ENCODE peak calls at places on chromosomes 3 and 15, in four cellular contexts. One of them, this sample, is unnamed.

GRCh38 chr3:65030847-65031463 is 343.2 kb upstream of the ADAMTS9 start:
- DNase-seq in right lobe of liver: no peak
- DNase-seq in CD8-positive, alpha-beta memory T cell: no peak
- DNase-seq in RWPE2: no peak
- DNase-seq in this sample: peak; percentile 52

GRCh38 chr15:29270976-29271375 is 1.4 kb upstream of the NSMCE3 start:
- DNase-seq in right lobe of liver: no peak
- DNase-seq in CD8-positive, alpha-beta memory T cell: no peak
- DNase-seq in RWPE2: no peak
- DNase-seq in this sample: no peak

GRCh38 chr15:74613953-74614743 is 1.5 kb upstream of the CLK3 start:
- DNase-seq in right lobe of liver: no peak
- DNase-seq in CD8-positive, alpha-beta memory T cell: no peak
- DNase-seq in RWPE2: no peak
- DNase-seq in this sample: no peak

GRCh38 chr3:157844770-157845522 is 261.3 kb downstream of the SHOX2 start:
- DNase-seq in right lobe of liver: no peak
- DNase-seq in CD8-positive, alpha-beta memory T cell: no peak
- DNase-seq in RWPE2: no peak
- DNase-seq in this sample: no peak

GRCh38 chr3:177772908-177773557 is 575.8 kb upstream of the TBL1XR1 start:
- DNase-seq in right lobe of liver: no peak
- DNase-seq in CD8-positive, alpha-beta memory T cell: no peak
- DNase-seq in RWPE2: no peak
- DNase-seq in this sample: no peak

GRCh38 chr15:50219820-50220219 is 37.8 kb downstream of the SLC27A2 start:
- DNase-seq in right lobe of liver: no peak
- DNase-seq in CD8-positive, alpha-beta memory T cell: no peak
- DNase-seq in RWPE2: no peak
- DNase-seq in this sample: no peak

GRCh38 chr3:101926594-101927105 is 77.3 kb downstream of the NFKBIZ start:
- DNase-seq in right lobe of liver: no peak
- DNase-seq in CD8-positive, alpha-beta memory T cell: no peak
- DNase-seq in RWPE2: no peak
- DNase-seq in this sample: no peak

GRCh38 chr3:25679166-25679565 is 14.5 kb upstream of the TOP2B start:
- DNase-seq in right lobe of liver: no peak
- DNase-seq in CD8-positive, alpha-beta memory T cell: no peak
- DNase-seq in RWPE2: no peak
- DNase-seq in this sample: peak; percentile 20

GRCh38 chr3:149512073-149512782 is 37.7 kb downstream of the TM4SF4 start:
- DNase-seq in right lobe of liver: peak; percentile 62
- DNase-seq in CD8-positive, alpha-beta memory T cell: no peak
- DNase-seq in RWPE2: no peak
- DNase-seq in this sample: peak; percentile 66

GRCh38 chr3:13347390-13347966 is 72.6 kb downstream of the NUP210 start:
- DNase-seq in right lobe of liver: no peak
- DNase-seq in CD8-positive, alpha-beta memory T cell: no peak
- DNase-seq in RWPE2: no peak
- DNase-seq in this sample: peak; percentile 56

GRCh38 chr15:70400766-70401541 is 303.2 kb upstream of the TLE3 start:
- DNase-seq in right lobe of liver: no peak
- DNase-seq in CD8-positive, alpha-beta memory T cell: no peak
- DNase-seq in RWPE2: no peak
- DNase-seq in this sample: no peak

GRCh38 chr15:45790325-45790943 is 155.6 kb downstream of the SQOR start:
- DNase-seq in right lobe of liver: no peak
- DNase-seq in CD8-positive, alpha-beta memory T cell: no peak
- DNase-seq in RWPE2: no peak
- DNase-seq in this sample: peak; percentile 30

GRCh38 chr3:156522673-156523072 is 32.2 kb downstream of the SSR3 start:
- DNase-seq in right lobe of liver: no peak
- DNase-seq in CD8-positive, alpha-beta memory T cell: no peak
- DNase-seq in RWPE2: no peak
- DNase-seq in this sample: peak; percentile 33

GRCh38 chr15:65326109-65326508 is 21.6 kb downstream of the RNU5B-1 start:
- DNase-seq in right lobe of liver: peak; percentile 44
- DNase-seq in CD8-positive, alpha-beta memory T cell: no peak
- DNase-seq in RWPE2: no peak
- DNase-seq in this sample: peak; percentile 32

GRCh38 chr3:120429921-120430361 is 20.9 kb downstream of the FSTL1 start:
- DNase-seq in right lobe of liver: no peak
- DNase-seq in CD8-positive, alpha-beta memory T cell: no peak
- DNase-seq in RWPE2: no peak
- DNase-seq in this sample: no peak

GRCh38 chr3:23671901-23672589 is 133.7 kb upstream of the UBE2E1 start:
- DNase-seq in right lobe of liver: peak; percentile 35
- DNase-seq in CD8-positive, alpha-beta memory T cell: no peak
- DNase-seq in RWPE2: no peak
- DNase-seq in this sample: no peak

GRCh38 chr3:114554716-114555115 is 260.9 kb downstream of the TIGIT start:
- DNase-seq in right lobe of liver: no peak
- DNase-seq in CD8-positive, alpha-beta memory T cell: no peak
- DNase-seq in RWPE2: no peak
- DNase-seq in this sample: no peak

GRCh38 chr3:52345521-52346110 is 29.5 kb downstream of the DNAH1 start:
- DNase-seq in right lobe of liver: no peak
- DNase-seq in CD8-positive, alpha-beta memory T cell: no peak
- DNase-seq in RWPE2: no peak
- DNase-seq in this sample: no peak

GRCh38 chr3:29805757-29806156 is 524.9 kb downstream of the RBMS3 start:
- DNase-seq in right lobe of liver: no peak
- DNase-seq in CD8-positive, alpha-beta memory T cell: no peak
- DNase-seq in RWPE2: no peak
- DNase-seq in this sample: no peak

GRCh38 chr15:25670025-25670554 is 193.0 kb downstream of the ATP10A start:
- DNase-seq in right lobe of liver: no peak
- DNase-seq in CD8-positive, alpha-beta memory T cell: no peak
- DNase-seq in RWPE2: no peak
- DNase-seq in this sample: peak; percentile 80

GRCh38 chr3:11195721-11196332 is 41.5 kb downstream of the HRH1 start:
- DNase-seq in right lobe of liver: no peak
- DNase-seq in CD8-positive, alpha-beta memory T cell: no peak
- DNase-seq in RWPE2: no peak
- DNase-seq in this sample: no peak

GRCh38 chr3:72299321-72299802 is 514.4 kb upstream of the PROK2 start:
- DNase-seq in right lobe of liver: no peak
- DNase-seq in CD8-positive, alpha-beta memory T cell: no peak
- DNase-seq in RWPE2: no peak
- DNase-seq in this sample: no peak

GRCh38 chr15:98754283-98755022 is 106.1 kb downstream of the IGF1R start:
- DNase-seq in right lobe of liver: no peak
- DNase-seq in CD8-positive, alpha-beta memory T cell: no peak
- DNase-seq in RWPE2: no peak
- DNase-seq in this sample: no peak

GRCh38 chr3:62481972-62482371 is 108.6 kb upstream of the FEZF2 start:
- DNase-seq in right lobe of liver: no peak
- DNase-seq in CD8-positive, alpha-beta memory T cell: no peak
- DNase-seq in RWPE2: no peak
- DNase-seq in this sample: no peak

GRCh38 chr15:77115179-77115578 is 44.3 kb upstream of the TSPAN3 start:
- DNase-seq in right lobe of liver: no peak
- DNase-seq in CD8-positive, alpha-beta memory T cell: no peak
- DNase-seq in RWPE2: no peak
- DNase-seq in this sample: no peak

GRCh38 chr15:59699810-59700431 is 10.8 kb upstream of the BNIP2 start:
- DNase-seq in right lobe of liver: no peak
- DNase-seq in CD8-positive, alpha-beta memory T cell: no peak
- DNase-seq in RWPE2: no peak
- DNase-seq in this sample: no peak

GRCh38 chr15:40098489-40099261 is 10.0 kb downstream of the BMF start:
- DNase-seq in right lobe of liver: peak; percentile 72
- DNase-seq in CD8-positive, alpha-beta memory T cell: peak; percentile 13
- DNase-seq in RWPE2: peak; percentile 80
- DNase-seq in this sample: peak; percentile 95

GRCh38 chr3:124951511-124952390 is 17.2 kb upstream of the MUC13 start:
- DNase-seq in right lobe of liver: no peak
- DNase-seq in CD8-positive, alpha-beta memory T cell: no peak
- DNase-seq in RWPE2: no peak
- DNase-seq in this sample: peak; percentile 12

GRCh38 chr15:89088605-89089315 is 504 bp downstream of the ABHD2 start:
- DNase-seq in right lobe of liver: peak; percentile 57
- DNase-seq in CD8-positive, alpha-beta memory T cell: no peak
- DNase-seq in RWPE2: no peak
- DNase-seq in this sample: peak; percentile 13

DNA sequence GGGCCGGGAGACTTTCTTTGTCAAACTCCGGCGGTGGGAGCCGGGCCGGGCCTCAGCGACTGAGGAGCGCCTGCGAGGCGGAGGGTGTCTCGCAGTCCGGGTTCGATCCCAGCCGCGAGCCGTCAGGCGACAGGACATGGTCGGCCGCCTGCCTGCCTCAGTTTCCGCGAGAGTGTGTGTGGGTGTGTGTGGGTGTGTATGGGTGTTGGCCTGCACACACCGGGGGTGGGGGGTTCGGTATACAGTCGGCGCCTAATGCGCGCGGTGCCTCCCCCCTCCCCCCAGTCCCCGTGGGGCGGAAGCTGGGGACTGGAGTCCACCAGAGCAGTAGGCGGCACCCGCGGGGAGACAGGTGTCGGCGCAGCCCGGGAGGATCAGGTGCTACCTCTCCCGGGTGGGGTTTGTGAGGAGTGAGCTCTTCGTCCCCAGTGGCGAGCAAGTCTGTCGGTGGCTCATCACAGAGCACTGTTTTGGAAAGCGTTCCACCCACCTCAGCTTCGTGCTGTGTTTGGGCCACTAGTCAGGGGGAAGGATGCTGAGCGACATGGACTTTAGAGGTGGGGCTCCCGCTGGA is 246.3 kb downstream of the GOLGA6L6 start:
- DNase-seq in right lobe of liver: no peak
- DNase-seq in CD8-positive, alpha-beta memory T cell: no peak
- DNase-seq in RWPE2: peak; percentile 84
- DNase-seq in this sample: no peak
- H3K4me3 ChIP-seq in right lobe of liver: no peak overlapping the region
- H3K4me3 ChIP-seq in CD8-positive, alpha-beta memory T cell: no peak overlapping the region
- H3K4me3 ChIP-seq in RWPE2: no peak overlapping the region
- H3K4me3 ChIP-seq in this sample: no peak overlapping the region

GRCh38 chr15:91067026-91067425 is 33.0 kb upstream of the SV2B start:
- DNase-seq in right lobe of liver: no peak
- DNase-seq in CD8-positive, alpha-beta memory T cell: no peak
- DNase-seq in RWPE2: no peak
- DNase-seq in this sample: no peak
- H3K4me1 ChIP-seq in right lobe of liver: no peaks in the 10 kb centered on the region
- H3K4me1 ChIP-seq in CD8-positive, alpha-beta memory T cell: no peaks in the 10 kb centered on the region
- H3K4me1 ChIP-seq in RWPE2: peaks cover 19% of the 10 kb centered on the region
- H3K4me1 ChIP-seq in this sample: no peaks in the 10 kb centered on the region

GRCh38 chr3:123394391-123395022 is 54.4 kb downstream of the ADCY5 start:
- DNase-seq in right lobe of liver: no peak
- DNase-seq in CD8-positive, alpha-beta memory T cell: no peak
- DNase-seq in RWPE2: no peak
- DNase-seq in this sample: no peak
- H3K27ac ChIP-seq in right lobe of liver: no peak overlapping the region
- H3K27ac ChIP-seq in CD8-positive, alpha-beta memory T cell: no peak overlapping the region
- H3K27ac ChIP-seq in RWPE2: no peak overlapping the region
- H3K27ac ChIP-seq in this sample: no peak overlapping the region

DNA sequence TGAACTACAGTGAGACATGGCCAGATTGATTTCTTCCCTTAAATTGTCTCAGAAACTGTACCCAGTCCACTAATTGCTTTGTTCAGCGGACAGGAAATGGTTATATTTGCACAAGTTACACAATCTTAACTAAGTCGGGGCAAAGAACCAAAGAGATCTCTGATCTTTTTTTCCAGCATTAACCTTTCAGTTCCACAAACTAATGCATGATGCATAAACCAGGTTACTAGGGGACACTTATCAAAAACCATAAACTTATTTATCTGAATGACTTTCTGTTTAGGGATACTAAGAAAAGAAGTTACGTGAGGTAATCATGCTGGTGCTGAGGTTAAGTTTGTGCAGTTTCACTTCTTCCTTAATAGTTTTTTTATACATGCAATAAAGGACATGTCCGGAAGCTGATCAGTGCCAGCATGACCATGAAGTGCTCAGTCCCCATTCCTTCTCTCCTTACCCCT is 22.4 kb downstream of the FNDC3B start:
- DNase-seq in right lobe of liver: no peak
- DNase-seq in CD8-positive, alpha-beta memory T cell: no peak
- DNase-seq in RWPE2: no peak
- DNase-seq in this sample: no peak
- H3K4me3 ChIP-seq in right lobe of liver: no peak overlapping the region
- H3K4me3 ChIP-seq in CD8-positive, alpha-beta memory T cell: no peak overlapping the region
- H3K4me3 ChIP-seq in RWPE2: no peak overlapping the region
- H3K4me3 ChIP-seq in this sample: no peak overlapping the region

GRCh38 chr3:172155880-172156279 is 116.5 kb downstream of the FNDC3B start:
- DNase-seq in right lobe of liver: no peak
- DNase-seq in CD8-positive, alpha-beta memory T cell: no peak
- DNase-seq in RWPE2: no peak
- DNase-seq in this sample: no peak
- H3K4me1 ChIP-seq in right lobe of liver: no peaks in the 10 kb centered on the region
- H3K4me1 ChIP-seq in CD8-positive, alpha-beta memory T cell: peaks cover 18% of the 10 kb centered on the region
- H3K4me1 ChIP-seq in RWPE2: peaks cover 81% of the 10 kb centered on the region
- H3K4me1 ChIP-seq in this sample: peaks cover 30% of the 10 kb centered on the region

DNA sequence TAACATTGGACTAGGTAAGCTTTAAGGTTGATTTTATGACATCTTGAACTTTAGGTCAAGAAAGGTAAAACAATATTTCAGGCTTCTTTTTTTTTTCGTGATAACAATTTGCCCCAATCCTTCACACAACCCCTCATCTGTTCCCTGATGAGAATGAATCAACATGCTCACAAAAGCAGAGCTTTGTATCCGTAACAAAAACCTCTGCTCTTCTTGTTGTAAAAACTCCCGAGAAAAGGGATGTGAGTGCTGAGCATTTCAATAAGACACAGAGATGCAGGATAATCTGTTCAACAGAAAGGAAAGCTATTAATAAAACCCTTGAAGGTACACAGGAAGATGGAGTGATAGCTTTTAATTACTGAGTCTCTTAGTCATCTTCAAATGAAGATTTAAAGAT is 94.3 kb downstream of the RAD18 start:
- DNase-seq in right lobe of liver: no peak
- DNase-seq in CD8-positive, alpha-beta memory T cell: no peak
- DNase-seq in RWPE2: no peak
- DNase-seq in this sample: no peak
- H3K27ac ChIP-seq in right lobe of liver: no peak overlapping the region
- H3K27ac ChIP-seq in CD8-positive, alpha-beta memory T cell: no peak overlapping the region
- H3K27ac ChIP-seq in RWPE2: peak overlapping the region; percentile 96
- H3K27ac ChIP-seq in this sample: peak overlapping the region; percentile 54

GRCh38 chr3:16305121-16305541 is 40.1 kb downstream of the OXNAD1 start:
- DNase-seq in right lobe of liver: peak; percentile 85
- DNase-seq in CD8-positive, alpha-beta memory T cell: peak; percentile 34
- DNase-seq in RWPE2: no peak
- DNase-seq in this sample: no peak
- H3K4me3 ChIP-seq in right lobe of liver: no peak overlapping the region
- H3K4me3 ChIP-seq in CD8-positive, alpha-beta memory T cell: peak overlapping the region; percentile 24
- H3K4me3 ChIP-seq in RWPE2: no peak overlapping the region
- H3K4me3 ChIP-seq in this sample: no peak overlapping the region

GRCh38 chr3:195149292-195149691 is 121.7 kb downstream of the XXYLT1 start:
- DNase-seq in right lobe of liver: no peak
- DNase-seq in CD8-positive, alpha-beta memory T cell: no peak
- DNase-seq in RWPE2: no peak
- DNase-seq in this sample: no peak
- H3K4me1 ChIP-seq in right lobe of liver: no peaks in the 10 kb centered on the region
- H3K4me1 ChIP-seq in CD8-positive, alpha-beta memory T cell: peaks cover 20% of the 10 kb centered on the region
- H3K4me1 ChIP-seq in RWPE2: peaks cover 17% of the 10 kb centered on the region
- H3K4me1 ChIP-seq in this sample: peaks cover 8% of the 10 kb centered on the region

This sample was measured in SJCRH30.